ENCODE peak calls at places on chromosome 5, in six cellular contexts. W is left cardiac atrium; I is stimulated activated CD8-positive, alpha-beta memory T cell treated with anti-CD3 and anti-CD28 coated beads, Interleukin-15, amount 100 ng/mL, for 48 hours; M is activated CD4-positive, alpha-beta memory T cell treated with anti-CD3 and anti-CD28 coated beads for 36 hours; C is adipocyte; O is breast epithelium. L is an unnamed sample.

GRCh38 chr5:155085282-155085990 is 71.9 kb downstream of the KIF4B start:
- DNase-seq in W (no peak), M (no peak), C (no peak), I (no peak), O (no peak), L (no peak)

GRCh38 chr5:67997892-67998457 is 217.6 kb upstream of the PIK3R1 start:
- DNase-seq in C (no peak), O (no peak), W (no peak), I (no peak), M (no peak), L (no peak)

GRCh38 chr5:179615203-179615602 is 8.3 kb downstream of the HNRNPH1 start:
- DNase-seq in C (no peak), M (no peak), W (no peak), O (no peak), I (no peak), L (no peak)

GRCh38 chr5:82538339-82539034 is 260.3 kb upstream of the RPS23 start:
- DNase-seq in O (no peak), I (no peak), C (peak), M (no peak), W (no peak), L (no peak)

GRCh38 chr5:9775339-9775738 is 145.2 kb upstream of the TAS2R1 start:
- DNase-seq in M (no peak), C (peak), I (no peak), O (no peak), W (no peak), L (no peak)

GRCh38 chr5:169647566-169647965 is 10.5 kb downstream of the DOCK2 start:
- DNase-seq in C (no peak), M (no peak), I (no peak), O (no peak), W (no peak), L (no peak)

GRCh38 chr5:78718827-78719226 is 70.3 kb upstream of the LHFPL2 start:
- DNase-seq in C (no peak), O (no peak), M (no peak), W (no peak), I (no peak), L (no peak)

GRCh38 chr5:112417931-112418358 is 1.1 kb downstream of the EPB41L4A start:
- DNase-seq in C (peak), I (peak), O (peak), M (peak), W (peak), L (peak)

GRCh38 chr5:127680579-127680978 is 22.6 kb upstream of the CCDC192 start:
- DNase-seq in M (no peak), C (no peak), O (no peak), W (no peak), I (no peak), L (no peak)

GRCh38 chr5:172903790-172904189 is 55.4 kb upstream of the RPL26L1 start:
- DNase-seq in M (no peak), W (peak), I (no peak), C (peak), O (peak), L (no peak)

GRCh38 chr5:167295686-167296015 is 995.8 kb upstream of the WWC1 start:
- DNase-seq in M (no peak), I (no peak), O (no peak), W (no peak), C (peak), L (no peak)

GRCh38 chr5:30968971-30969370 is 224.5 kb upstream of the CDH6 start:
- DNase-seq in C (no peak), I (no peak), M (no peak), O (no peak), W (no peak), L (no peak)

GRCh38 chr5:8012131-8012977 is 143.4 kb downstream of the MTRR start:
- DNase-seq in M (no peak), C (no peak), I (no peak), O (no peak), W (no peak), L (no peak)

GRCh38 chr5:38069360-38069759 is 189.0 kb upstream of the EGFLAM start:
- DNase-seq in O (no peak), I (no peak), M (no peak), C (no peak), W (no peak), L (no peak)

GRCh38 chr5:145752947-145753346 is 82.2 kb downstream of the PRELID2 start:
- DNase-seq in C (peak), M (no peak), I (no peak), O (no peak), W (no peak), L (no peak)

GRCh38 chr5:69213513-69214215 is 21.0 kb upstream of the CDK7 start:
- DNase-seq in O (no peak), W (no peak), C (peak), I (no peak), M (no peak), L (no peak)

GRCh38 chr5:79621056-79621455 is 8.8 kb downstream of the TENT2 start:
- DNase-seq in W (no peak), I (no peak), M (no peak), C (peak), O (no peak), L (no peak)

GRCh38 chr5:154850255-154851062 is at the start of gene FAXDC2:
- DNase-seq in O (peak), W (peak), C (peak), I (no peak), M (no peak), L (peak)

GRCh38 chr5:136133416-136134383 is 1.1 kb downstream of the SMAD5 start:
- DNase-seq in C (peak), O (no peak), I (no peak), M (peak), W (peak), L (peak)

GRCh38 chr5:179271821-179272325 is 73.4 kb downstream of the ADAMTS2 start:
- DNase-seq in O (peak), W (peak), C (no peak), I (no peak), M (no peak), L (no peak)

L was measured in lower leg skin.